ENCODE peak calls at places on chromosomes 5 and 9, in eight cellular contexts. One of them, this sample, is unnamed.

GRCh38 chr5:14721990-14722656 is 57.6 kb downstream of the OTULIN start:
- DNase-seq in fibroblast of villous mesenchyme: no peak
- DNase-seq in nephron progenitor cell: no peak
- DNase-seq in choroid plexus epithelial cell: no peak
- DNase-seq in mucosa of descending colon: no peak
- DNase-seq in LNCaP clone FGC: peak; percentile 88
- DNase-seq in astrocyte: peak; percentile 8
- DNase-seq in bronchial epithelial cell: no peak
- DNase-seq in this sample: no peak

GRCh38 chr9:16442622-16443021 is 427.8 kb downstream of the BNC2 start:
- DNase-seq in fibroblast of villous mesenchyme: peak; percentile 79
- DNase-seq in nephron progenitor cell: no peak
- DNase-seq in choroid plexus epithelial cell: peak; percentile 84
- DNase-seq in mucosa of descending colon: no peak
- DNase-seq in LNCaP clone FGC: no peak
- DNase-seq in astrocyte: peak; percentile 71
- DNase-seq in bronchial epithelial cell: peak; percentile 63
- DNase-seq in this sample: no peak

GRCh38 chr9:407255-407654 is 192.6 kb downstream of the DOCK8 start:
- DNase-seq in fibroblast of villous mesenchyme: peak; percentile 18
- DNase-seq in nephron progenitor cell: no peak
- DNase-seq in choroid plexus epithelial cell: no peak
- DNase-seq in mucosa of descending colon: no peak
- DNase-seq in LNCaP clone FGC: no peak
- DNase-seq in astrocyte: no peak
- DNase-seq in bronchial epithelial cell: peak; percentile 18
- DNase-seq in this sample: no peak

GRCh38 chr9:21017092-21017491 is 14.3 kb downstream of the HACD4 start:
- DNase-seq in fibroblast of villous mesenchyme: peak; percentile 47
- DNase-seq in nephron progenitor cell: no peak
- DNase-seq in choroid plexus epithelial cell: peak; percentile 60
- DNase-seq in mucosa of descending colon: no peak
- DNase-seq in LNCaP clone FGC: no peak
- DNase-seq in astrocyte: peak; percentile 56
- DNase-seq in bronchial epithelial cell: peak; percentile 97
- DNase-seq in this sample: no peak

GRCh38 chr5:134149571-134150303 is 27.0 kb downstream of the SKP1 start:
- DNase-seq in fibroblast of villous mesenchyme: no peak
- DNase-seq in nephron progenitor cell: no peak
- DNase-seq in choroid plexus epithelial cell: peak; percentile 20
- DNase-seq in mucosa of descending colon: no peak
- DNase-seq in LNCaP clone FGC: no peak
- DNase-seq in astrocyte: peak; percentile 12
- DNase-seq in bronchial epithelial cell: no peak
- DNase-seq in this sample: no peak

GRCh38 chr5:128241071-128241695 is 157.6 kb downstream of the SLC12A2 start:
- DNase-seq in fibroblast of villous mesenchyme: no peak
- DNase-seq in nephron progenitor cell: no peak
- DNase-seq in choroid plexus epithelial cell: peak; percentile 80
- DNase-seq in mucosa of descending colon: no peak
- DNase-seq in LNCaP clone FGC: no peak
- DNase-seq in astrocyte: peak; percentile 10
- DNase-seq in bronchial epithelial cell: no peak
- DNase-seq in this sample: no peak

GRCh38 chr5:102749416-102750021 is 5.6 kb upstream of the PAM start:
- DNase-seq in fibroblast of villous mesenchyme: no peak
- DNase-seq in nephron progenitor cell: no peak
- DNase-seq in choroid plexus epithelial cell: no peak
- DNase-seq in mucosa of descending colon: no peak
- DNase-seq in LNCaP clone FGC: no peak
- DNase-seq in astrocyte: no peak
- DNase-seq in bronchial epithelial cell: no peak
- DNase-seq in this sample: no peak

GRCh38 chr5:130762031-130762430 is 403.0 kb downstream of the HINT1 start:
- DNase-seq in fibroblast of villous mesenchyme: peak; percentile 7
- DNase-seq in nephron progenitor cell: no peak
- DNase-seq in choroid plexus epithelial cell: peak; percentile 31
- DNase-seq in mucosa of descending colon: no peak
- DNase-seq in LNCaP clone FGC: no peak
- DNase-seq in astrocyte: no peak
- DNase-seq in bronchial epithelial cell: peak; percentile 50
- DNase-seq in this sample: no peak

GRCh38 chr9:112037281-112038016 is 137.6 kb downstream of the SUSD1 start:
- DNase-seq in fibroblast of villous mesenchyme: peak; percentile 77
- DNase-seq in nephron progenitor cell: no peak
- DNase-seq in choroid plexus epithelial cell: peak; percentile 75
- DNase-seq in mucosa of descending colon: no peak
- DNase-seq in LNCaP clone FGC: no peak
- DNase-seq in astrocyte: peak; percentile 88
- DNase-seq in bronchial epithelial cell: no peak
- DNase-seq in this sample: no peak

GRCh38 chr9:36815566-36816348 is 218.3 kb downstream of the PAX5 start:
- DNase-seq in fibroblast of villous mesenchyme: no peak
- DNase-seq in nephron progenitor cell: no peak
- DNase-seq in choroid plexus epithelial cell: no peak
- DNase-seq in mucosa of descending colon: no peak
- DNase-seq in LNCaP clone FGC: no peak
- DNase-seq in astrocyte: no peak
- DNase-seq in bronchial epithelial cell: no peak
- DNase-seq in this sample: no peak

GRCh38 chr9:129197978-129198736 is 20.1 kb upstream of the IER5L start:
- DNase-seq in fibroblast of villous mesenchyme: peak; percentile 94
- DNase-seq in nephron progenitor cell: no peak
- DNase-seq in choroid plexus epithelial cell: peak; percentile 98
- DNase-seq in mucosa of descending colon: peak; percentile 43
- DNase-seq in LNCaP clone FGC: no peak
- DNase-seq in astrocyte: peak; percentile 89
- DNase-seq in bronchial epithelial cell: no peak
- DNase-seq in this sample: no peak

GRCh38 chr9:86043999-86044398 is 55.4 kb downstream of the GOLM1 start:
- DNase-seq in fibroblast of villous mesenchyme: no peak
- DNase-seq in nephron progenitor cell: no peak
- DNase-seq in choroid plexus epithelial cell: no peak
- DNase-seq in mucosa of descending colon: no peak
- DNase-seq in LNCaP clone FGC: no peak
- DNase-seq in astrocyte: no peak
- DNase-seq in bronchial epithelial cell: no peak
- DNase-seq in this sample: no peak

GRCh38 chr9:3035594-3036389 is 191.9 kb upstream of the PUM3 start:
- DNase-seq in fibroblast of villous mesenchyme: no peak
- DNase-seq in nephron progenitor cell: no peak
- DNase-seq in choroid plexus epithelial cell: no peak
- DNase-seq in mucosa of descending colon: no peak
- DNase-seq in LNCaP clone FGC: no peak
- DNase-seq in astrocyte: no peak
- DNase-seq in bronchial epithelial cell: no peak
- DNase-seq in this sample: no peak

GRCh38 chr9:3963266-3964019 is 336.4 kb downstream of the GLIS3 start:
- DNase-seq in fibroblast of villous mesenchyme: peak; percentile 83
- DNase-seq in nephron progenitor cell: no peak
- DNase-seq in choroid plexus epithelial cell: peak; percentile 84
- DNase-seq in mucosa of descending colon: peak; percentile 29
- DNase-seq in LNCaP clone FGC: no peak
- DNase-seq in astrocyte: peak; percentile 81
- DNase-seq in bronchial epithelial cell: peak; percentile 65
- DNase-seq in this sample: no peak

GRCh38 chr5:151164687-151165392 is 7.3 kb upstream of the ANXA6 start:
- DNase-seq in fibroblast of villous mesenchyme: peak; percentile 84
- DNase-seq in nephron progenitor cell: peak; percentile 78
- DNase-seq in choroid plexus epithelial cell: peak; percentile 89
- DNase-seq in mucosa of descending colon: peak; percentile 89
- DNase-seq in LNCaP clone FGC: peak; percentile 58
- DNase-seq in astrocyte: peak; percentile 48
- DNase-seq in bronchial epithelial cell: peak; percentile 73
- DNase-seq in this sample: peak; percentile 80

GRCh38 chr9:127927457-127928231 is 2.9 kb downstream of the PIP5KL1 start:
- DNase-seq in fibroblast of villous mesenchyme: no peak
- DNase-seq in nephron progenitor cell: peak; percentile 57
- DNase-seq in choroid plexus epithelial cell: no peak
- DNase-seq in mucosa of descending colon: peak; percentile 91
- DNase-seq in LNCaP clone FGC: no peak
- DNase-seq in astrocyte: no peak
- DNase-seq in bronchial epithelial cell: peak; percentile 64
- DNase-seq in this sample: no peak

GRCh38 chr5:83589786-83590185 is 118.2 kb downstream of the VCAN start:
- DNase-seq in fibroblast of villous mesenchyme: no peak
- DNase-seq in nephron progenitor cell: no peak
- DNase-seq in choroid plexus epithelial cell: no peak
- DNase-seq in mucosa of descending colon: no peak
- DNase-seq in LNCaP clone FGC: peak; percentile 76
- DNase-seq in astrocyte: no peak
- DNase-seq in bronchial epithelial cell: peak; percentile 67
- DNase-seq in this sample: no peak

GRCh38 chr5:83590966-83591365 is 119.4 kb downstream of the VCAN start:
- DNase-seq in fibroblast of villous mesenchyme: no peak
- DNase-seq in nephron progenitor cell: no peak
- DNase-seq in choroid plexus epithelial cell: no peak
- DNase-seq in mucosa of descending colon: no peak
- DNase-seq in LNCaP clone FGC: peak; percentile 37
- DNase-seq in astrocyte: no peak
- DNase-seq in bronchial epithelial cell: no peak
- DNase-seq in this sample: no peak

DNA sequence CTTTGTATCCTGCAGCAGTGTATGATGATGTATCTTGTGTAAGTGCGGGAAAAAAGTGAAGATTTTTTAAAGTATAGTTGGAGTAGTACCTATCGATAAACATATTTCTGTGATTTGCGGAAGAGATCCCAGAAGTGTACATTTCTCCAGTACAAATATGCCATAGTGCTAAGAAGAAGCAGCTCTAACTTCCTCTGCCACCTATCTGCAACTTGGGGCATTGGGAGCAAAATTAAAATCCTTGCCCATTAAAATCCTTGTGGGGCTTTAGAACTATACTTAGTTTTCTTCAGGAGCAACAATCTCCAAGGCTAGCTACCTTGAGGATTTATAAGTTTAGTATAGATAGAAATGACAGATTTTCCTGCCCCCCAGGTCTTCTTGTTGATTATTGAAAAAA is 123.7 kb downstream of the VCAN start:
- DNase-seq in fibroblast of villous mesenchyme: no peak
- DNase-seq in nephron progenitor cell: no peak
- DNase-seq in choroid plexus epithelial cell: peak; percentile 34
- DNase-seq in mucosa of descending colon: no peak
- DNase-seq in LNCaP clone FGC: no peak
- DNase-seq in astrocyte: no peak
- DNase-seq in bronchial epithelial cell: no peak
- DNase-seq in this sample: no peak
- TF ChIP-seq CTCF in fibroblast of villous mesenchyme: peak; percentile 38
- TF ChIP-seq CTCF in nephron progenitor cell: no peak
- TF ChIP-seq CTCF in choroid plexus epithelial cell: peak; percentile 56
- TF ChIP-seq CTCF in mucosa of descending colon: no peak
- TF ChIP-seq CTCF in LNCaP clone FGC: peak; percentile 33
- TF ChIP-seq CTCF in astrocyte: peak; percentile 20
- TF ChIP-seq CTCF in bronchial epithelial cell: peak; percentile 29
- TF ChIP-seq CTCF in this sample: no peak

GRCh38 chr5:60458669-60459068 is 241.3 kb downstream of the DEPDC1B start:
- DNase-seq in fibroblast of villous mesenchyme: no peak
- DNase-seq in nephron progenitor cell: no peak
- DNase-seq in choroid plexus epithelial cell: no peak
- DNase-seq in mucosa of descending colon: no peak
- DNase-seq in LNCaP clone FGC: no peak
- DNase-seq in astrocyte: no peak
- DNase-seq in bronchial epithelial cell: no peak
- DNase-seq in this sample: no peak
- TF ChIP-seq CTCF in fibroblast of villous mesenchyme: no peak
- TF ChIP-seq CTCF in nephron progenitor cell: no peak
- TF ChIP-seq CTCF in choroid plexus epithelial cell: no peak
- TF ChIP-seq CTCF in mucosa of descending colon: no peak
- TF ChIP-seq CTCF in LNCaP clone FGC: no peak
- TF ChIP-seq CTCF in astrocyte: no peak
- TF ChIP-seq CTCF in bronchial epithelial cell: peak; percentile 11
- TF ChIP-seq CTCF in this sample: no peak

GRCh38 chr9:98594551-98595160 is 114.1 kb downstream of the GABBR2 start:
- DNase-seq in fibroblast of villous mesenchyme: no peak
- DNase-seq in nephron progenitor cell: no peak
- DNase-seq in choroid plexus epithelial cell: no peak
- DNase-seq in mucosa of descending colon: no peak
- DNase-seq in LNCaP clone FGC: no peak
- DNase-seq in astrocyte: no peak
- DNase-seq in bronchial epithelial cell: no peak
- DNase-seq in this sample: no peak

GRCh38 chr9:98591696-98592095 is 117.0 kb downstream of the GABBR2 start:
- DNase-seq in fibroblast of villous mesenchyme: no peak
- DNase-seq in nephron progenitor cell: no peak
- DNase-seq in choroid plexus epithelial cell: no peak
- DNase-seq in mucosa of descending colon: no peak
- DNase-seq in LNCaP clone FGC: no peak
- DNase-seq in astrocyte: no peak
- DNase-seq in bronchial epithelial cell: no peak
- DNase-seq in this sample: no peak

GRCh38 chr9:98593354-98594253 is 115.1 kb downstream of the GABBR2 start:
- DNase-seq in fibroblast of villous mesenchyme: no peak
- DNase-seq in nephron progenitor cell: no peak
- DNase-seq in choroid plexus epithelial cell: no peak
- DNase-seq in mucosa of descending colon: no peak
- DNase-seq in LNCaP clone FGC: no peak
- DNase-seq in astrocyte: no peak
- DNase-seq in bronchial epithelial cell: no peak
- DNase-seq in this sample: no peak

DNA sequence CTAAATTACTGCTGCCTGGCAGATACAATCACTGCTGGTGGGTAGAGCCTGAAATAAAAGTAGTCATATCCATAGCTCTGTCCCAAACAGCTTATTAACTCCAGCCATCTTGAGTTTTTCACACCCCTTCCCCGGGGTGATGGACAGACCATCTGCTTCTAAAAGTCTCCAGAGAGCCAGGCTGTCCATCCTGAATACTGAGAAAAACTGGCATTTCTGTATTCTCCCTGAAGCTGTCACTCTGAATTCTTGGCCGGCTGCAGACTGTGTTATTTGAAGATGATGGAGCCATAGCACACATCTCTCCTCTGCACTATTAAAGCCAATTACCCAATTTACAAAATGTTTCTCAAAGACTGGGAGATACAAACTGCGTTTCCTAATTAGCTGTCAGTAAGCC is 118.6 kb downstream of the GABBR2 start:
- DNase-seq in fibroblast of villous mesenchyme: no peak
- DNase-seq in nephron progenitor cell: no peak
- DNase-seq in choroid plexus epithelial cell: no peak
- DNase-seq in mucosa of descending colon: no peak
- DNase-seq in LNCaP clone FGC: no peak
- DNase-seq in astrocyte: no peak
- DNase-seq in bronchial epithelial cell: no peak
- DNase-seq in this sample: no peak
- TF ChIP-seq CTCF in fibroblast of villous mesenchyme: no peak
- TF ChIP-seq CTCF in nephron progenitor cell: no peak
- TF ChIP-seq CTCF in choroid plexus epithelial cell: no peak
- TF ChIP-seq CTCF in mucosa of descending colon: no peak
- TF ChIP-seq CTCF in LNCaP clone FGC: no peak
- TF ChIP-seq CTCF in astrocyte: no peak
- TF ChIP-seq CTCF in bronchial epithelial cell: no peak
- TF ChIP-seq CTCF in this sample: no peak

DNA sequence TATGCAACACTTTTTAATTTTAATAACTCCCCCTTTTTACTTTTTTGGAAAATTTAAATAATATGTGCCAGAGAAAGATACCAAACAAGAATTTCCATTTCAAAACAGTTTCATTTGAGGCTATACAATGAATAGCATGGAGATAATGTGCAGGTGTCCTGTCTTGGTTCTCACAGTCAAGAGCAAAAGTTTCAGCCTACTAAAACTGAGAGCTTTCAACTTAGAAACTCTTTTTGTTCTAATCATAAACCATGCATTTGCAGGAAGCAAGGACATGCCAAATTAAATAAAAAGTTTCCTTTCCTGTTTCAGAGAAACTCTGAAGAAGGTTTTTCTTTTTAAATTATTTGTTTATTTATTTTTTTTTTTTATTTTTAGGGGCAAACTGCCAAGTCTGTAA is 1165.6 kb upstream of the SEMA6A start:
- DNase-seq in fibroblast of villous mesenchyme: no peak
- DNase-seq in nephron progenitor cell: no peak
- DNase-seq in choroid plexus epithelial cell: no peak
- DNase-seq in mucosa of descending colon: no peak
- DNase-seq in LNCaP clone FGC: no peak
- DNase-seq in astrocyte: no peak
- DNase-seq in bronchial epithelial cell: no peak
- DNase-seq in this sample: no peak
- TF ChIP-seq CTCF in fibroblast of villous mesenchyme: no peak
- TF ChIP-seq CTCF in nephron progenitor cell: no peak
- TF ChIP-seq CTCF in choroid plexus epithelial cell: no peak
- TF ChIP-seq CTCF in mucosa of descending colon: no peak
- TF ChIP-seq CTCF in LNCaP clone FGC: no peak
- TF ChIP-seq CTCF in astrocyte: no peak
- TF ChIP-seq CTCF in bronchial epithelial cell: no peak
- TF ChIP-seq CTCF in this sample: no peak